ENCODE peak calls at places on chromosomes 1 and 21, in ten cellular contexts. One of them, this sample, is unnamed.

GRCh38 chr1:226772456-226773139 is 33.5 kb upstream of the ITPKB start:
- DNase-seq in coronary artery: no peak
- DNase-seq in IMR-90: no peak
- DNase-seq in neural progenitor cell: no peak
- DNase-seq in colonic mucosa: no peak
- DNase-seq in ascending aorta: no peak
- DNase-seq in left lung: no peak
- DNase-seq in Panc1: no peak
- DNase-seq in lung: no peak
- DNase-seq in mammary epithelial cell: no peak
- DNase-seq in this sample: no peak

GRCh38 chr1:227762231-227762911 is 27.1 kb downstream of the SNAP47 start:
- DNase-seq in coronary artery: peak; percentile 84
- DNase-seq in IMR-90: peak; percentile 69
- DNase-seq in neural progenitor cell: peak; percentile 93
- DNase-seq in colonic mucosa: peak; percentile 88
- DNase-seq in ascending aorta: peak; percentile 90
- DNase-seq in left lung: peak; percentile 83
- DNase-seq in Panc1: no peak
- DNase-seq in lung: peak; percentile 87
- DNase-seq in mammary epithelial cell: peak; percentile 74
- DNase-seq in this sample: no peak

GRCh38 chr21:24716306-24716918 is 890.9 kb downstream of the MRPL39 start:
- DNase-seq in coronary artery: no peak
- DNase-seq in IMR-90: no peak
- DNase-seq in neural progenitor cell: no peak
- DNase-seq in colonic mucosa: no peak
- DNase-seq in ascending aorta: no peak
- DNase-seq in left lung: no peak
- DNase-seq in Panc1: no peak
- DNase-seq in lung: no peak
- DNase-seq in mammary epithelial cell: no peak
- DNase-seq in this sample: no peak

GRCh38 chr1:234884701-234885100 is 243.9 kb downstream of the TOMM20 start:
- DNase-seq in coronary artery: no peak
- DNase-seq in IMR-90: no peak
- DNase-seq in neural progenitor cell: no peak
- DNase-seq in colonic mucosa: no peak
- DNase-seq in ascending aorta: no peak
- DNase-seq in left lung: no peak
- DNase-seq in Panc1: no peak
- DNase-seq in lung: no peak
- DNase-seq in mammary epithelial cell: no peak
- DNase-seq in this sample: no peak

GRCh38 chr21:44804762-44805161 is 3.1 kb upstream of the UBE2G2 start:
- DNase-seq in coronary artery: no peak
- DNase-seq in IMR-90: no peak
- DNase-seq in neural progenitor cell: no peak
- DNase-seq in colonic mucosa: no peak
- DNase-seq in ascending aorta: no peak
- DNase-seq in left lung: no peak
- DNase-seq in Panc1: no peak
- DNase-seq in lung: no peak
- DNase-seq in mammary epithelial cell: no peak
- DNase-seq in this sample: no peak

GRCh38 chr21:36718951-36719501 is 20.1 kb downstream of the SIM2 start:
- DNase-seq in coronary artery: no peak
- DNase-seq in IMR-90: no peak
- DNase-seq in neural progenitor cell: no peak
- DNase-seq in colonic mucosa: peak; percentile 85
- DNase-seq in ascending aorta: peak; percentile 58
- DNase-seq in left lung: peak; percentile 18
- DNase-seq in Panc1: no peak
- DNase-seq in lung: no peak
- DNase-seq in mammary epithelial cell: peak; percentile 36
- DNase-seq in this sample: no peak

GRCh38 chr1:197327776-197328364 is 59.8 kb downstream of the CRB1 start:
- DNase-seq in coronary artery: no peak
- DNase-seq in IMR-90: peak; percentile 16
- DNase-seq in neural progenitor cell: peak; percentile 15
- DNase-seq in colonic mucosa: no peak
- DNase-seq in ascending aorta: no peak
- DNase-seq in left lung: no peak
- DNase-seq in Panc1: no peak
- DNase-seq in lung: no peak
- DNase-seq in mammary epithelial cell: no peak
- DNase-seq in this sample: no peak

GRCh38 chr1:21618059-21618458 is 51.1 kb downstream of the RAP1GAP start:
- DNase-seq in coronary artery: no peak
- DNase-seq in IMR-90: no peak
- DNase-seq in neural progenitor cell: no peak
- DNase-seq in colonic mucosa: no peak
- DNase-seq in ascending aorta: no peak
- DNase-seq in left lung: no peak
- DNase-seq in Panc1: no peak
- DNase-seq in lung: no peak
- DNase-seq in mammary epithelial cell: no peak
- DNase-seq in this sample: no peak

GRCh38 chr21:45129231-45129923 is 55.0 kb downstream of the ADARB1 start:
- DNase-seq in coronary artery: peak; percentile 79
- DNase-seq in IMR-90: peak; percentile 41
- DNase-seq in neural progenitor cell: no peak
- DNase-seq in colonic mucosa: no peak
- DNase-seq in ascending aorta: peak; percentile 78
- DNase-seq in left lung: no peak
- DNase-seq in Panc1: no peak
- DNase-seq in lung: no peak
- DNase-seq in mammary epithelial cell: peak; percentile 46
- DNase-seq in this sample: no peak

GRCh38 chr1:211742889-211743529 is 67.6 kb upstream of the NEK2 start:
- DNase-seq in coronary artery: no peak
- DNase-seq in IMR-90: no peak
- DNase-seq in neural progenitor cell: no peak
- DNase-seq in colonic mucosa: no peak
- DNase-seq in ascending aorta: no peak
- DNase-seq in left lung: no peak
- DNase-seq in Panc1: no peak
- DNase-seq in lung: no peak
- DNase-seq in mammary epithelial cell: no peak
- DNase-seq in this sample: no peak

GRCh38 chr1:32773018-32773763 is 44.0 kb downstream of the YARS1 start:
- DNase-seq in coronary artery: peak; percentile 83
- DNase-seq in IMR-90: peak; percentile 74
- DNase-seq in neural progenitor cell: peak; percentile 81
- DNase-seq in colonic mucosa: peak; percentile 84
- DNase-seq in ascending aorta: peak; percentile 90
- DNase-seq in left lung: peak; percentile 77
- DNase-seq in Panc1: peak; percentile 71
- DNase-seq in lung: peak; percentile 86
- DNase-seq in mammary epithelial cell: peak; percentile 75
- DNase-seq in this sample: peak; percentile 47

GRCh38 chr1:45643978-45644377 is 20.1 kb upstream of the CCDC17 start:
- DNase-seq in coronary artery: no peak
- DNase-seq in IMR-90: no peak
- DNase-seq in neural progenitor cell: no peak
- DNase-seq in colonic mucosa: peak; percentile 54
- DNase-seq in ascending aorta: no peak
- DNase-seq in left lung: no peak
- DNase-seq in Panc1: no peak
- DNase-seq in lung: no peak
- DNase-seq in mammary epithelial cell: peak; percentile 31
- DNase-seq in this sample: no peak

GRCh38 chr1:3993606-3994375 is 93.7 kb upstream of the C1orf174 start:
- DNase-seq in coronary artery: no peak
- DNase-seq in IMR-90: no peak
- DNase-seq in neural progenitor cell: no peak
- DNase-seq in colonic mucosa: no peak
- DNase-seq in ascending aorta: no peak
- DNase-seq in left lung: no peak
- DNase-seq in Panc1: no peak
- DNase-seq in lung: no peak
- DNase-seq in mammary epithelial cell: no peak
- DNase-seq in this sample: no peak
- H3K27ac ChIP-seq in coronary artery: no peak overlapping the region
- H3K27ac ChIP-seq in IMR-90: no peak overlapping the region
- H3K27ac ChIP-seq in neural progenitor cell: no peak overlapping the region
- H3K27ac ChIP-seq in colonic mucosa: no peak overlapping the region
- H3K27ac ChIP-seq in ascending aorta: no peak overlapping the region
- H3K27ac ChIP-seq in left lung: no peak overlapping the region
- H3K27ac ChIP-seq in Panc1: no peak overlapping the region
- H3K27ac ChIP-seq in lung: no peak overlapping the region
- H3K27ac ChIP-seq in mammary epithelial cell: no peak overlapping the region
- H3K27ac ChIP-seq in this sample: no peak overlapping the region

GRCh38 chr1:95854457-95854856 is 620.4 kb downstream of the RWDD3 start:
- DNase-seq in coronary artery: no peak
- DNase-seq in IMR-90: no peak
- DNase-seq in neural progenitor cell: no peak
- DNase-seq in colonic mucosa: no peak
- DNase-seq in ascending aorta: no peak
- DNase-seq in left lung: no peak
- DNase-seq in Panc1: no peak
- DNase-seq in lung: no peak
- DNase-seq in mammary epithelial cell: no peak
- DNase-seq in this sample: no peak

GRCh38 chr1:95850165-95850649 is 616.2 kb downstream of the RWDD3 start:
- DNase-seq in coronary artery: no peak
- DNase-seq in IMR-90: no peak
- DNase-seq in neural progenitor cell: no peak
- DNase-seq in colonic mucosa: no peak
- DNase-seq in ascending aorta: no peak
- DNase-seq in left lung: no peak
- DNase-seq in Panc1: no peak
- DNase-seq in lung: no peak
- DNase-seq in mammary epithelial cell: no peak
- DNase-seq in this sample: no peak

GRCh38 chr1:95850798-95851197 is 616.8 kb downstream of the RWDD3 start:
- DNase-seq in coronary artery: no peak
- DNase-seq in IMR-90: no peak
- DNase-seq in neural progenitor cell: no peak
- DNase-seq in colonic mucosa: no peak
- DNase-seq in ascending aorta: no peak
- DNase-seq in left lung: no peak
- DNase-seq in Panc1: no peak
- DNase-seq in lung: no peak
- DNase-seq in mammary epithelial cell: no peak
- DNase-seq in this sample: no peak

DNA sequence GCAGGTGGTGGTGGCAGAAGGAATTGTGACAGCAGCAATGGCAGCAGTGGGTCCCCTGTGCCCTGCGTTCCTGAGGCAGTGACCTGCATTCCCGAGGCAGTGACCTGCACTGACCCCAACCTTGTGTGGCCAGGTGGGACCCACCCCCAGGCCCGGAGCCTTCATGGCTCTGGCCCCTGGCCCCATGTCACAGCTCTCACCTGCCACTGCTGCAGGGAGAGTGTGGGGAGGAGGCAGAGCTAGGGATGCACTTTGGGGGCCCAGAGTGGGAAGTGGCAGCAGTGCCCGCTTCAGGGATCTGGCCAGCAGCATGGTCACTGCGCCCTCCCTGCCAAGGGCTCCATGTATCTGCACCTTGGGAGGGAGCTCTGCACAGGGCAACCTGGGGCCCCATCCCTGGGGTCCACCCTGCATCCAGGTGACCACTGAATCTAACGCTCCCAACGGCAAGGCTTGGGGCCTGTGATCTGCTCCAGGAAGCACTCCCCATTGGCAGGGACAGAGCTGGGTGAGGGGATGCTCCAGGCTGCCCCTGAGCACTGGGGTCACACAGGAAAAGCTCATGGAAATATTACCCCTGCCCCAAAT is 618.6 kb downstream of the RWDD3 start:
- DNase-seq in coronary artery: no peak
- DNase-seq in IMR-90: no peak
- DNase-seq in neural progenitor cell: no peak
- DNase-seq in colonic mucosa: no peak
- DNase-seq in ascending aorta: no peak
- DNase-seq in left lung: no peak
- DNase-seq in Panc1: no peak
- DNase-seq in lung: no peak
- DNase-seq in mammary epithelial cell: no peak
- DNase-seq in this sample: no peak
- TF ChIP-seq CTCF in coronary artery: no peak
- TF ChIP-seq CTCF in IMR-90: no peak
- TF ChIP-seq CTCF in neural progenitor cell: no peak
- TF ChIP-seq CTCF in colonic mucosa: no peak
- TF ChIP-seq CTCF in ascending aorta: no peak
- TF ChIP-seq CTCF in left lung: no peak
- TF ChIP-seq CTCF in Panc1: no peak
- TF ChIP-seq CTCF in lung: no peak
- TF ChIP-seq CTCF in mammary epithelial cell: no peak
- TF ChIP-seq CTCF in this sample: no peak

GRCh38 chr1:89578151-89578550 is 53.5 kb downstream of the LRRC8B start:
- DNase-seq in coronary artery: no peak
- DNase-seq in IMR-90: no peak
- DNase-seq in neural progenitor cell: no peak
- DNase-seq in colonic mucosa: no peak
- DNase-seq in ascending aorta: no peak
- DNase-seq in left lung: no peak
- DNase-seq in Panc1: no peak
- DNase-seq in lung: no peak
- DNase-seq in mammary epithelial cell: no peak
- DNase-seq in this sample: no peak
- H3K4me3 ChIP-seq in coronary artery: no peak overlapping the region
- H3K4me3 ChIP-seq in IMR-90: no peak overlapping the region
- H3K4me3 ChIP-seq in neural progenitor cell: no peak overlapping the region
- H3K4me3 ChIP-seq in colonic mucosa: no peak overlapping the region
- H3K4me3 ChIP-seq in ascending aorta: no peak overlapping the region
- H3K4me3 ChIP-seq in left lung: no peak overlapping the region
- H3K4me3 ChIP-seq in Panc1: no peak overlapping the region
- H3K4me3 ChIP-seq in lung: no peak overlapping the region
- H3K4me3 ChIP-seq in mammary epithelial cell: no peak overlapping the region
- H3K4me3 ChIP-seq in this sample: no peak overlapping the region

GRCh38 chr1:218301217-218301616 is 16.1 kb downstream of the RRP15 start:
- DNase-seq in coronary artery: no peak
- DNase-seq in IMR-90: no peak
- DNase-seq in neural progenitor cell: no peak
- DNase-seq in colonic mucosa: no peak
- DNase-seq in ascending aorta: no peak
- DNase-seq in left lung: no peak
- DNase-seq in Panc1: no peak
- DNase-seq in lung: no peak
- DNase-seq in mammary epithelial cell: no peak
- DNase-seq in this sample: no peak
- H3K27ac ChIP-seq in coronary artery: no peak overlapping the region
- H3K27ac ChIP-seq in IMR-90: no peak overlapping the region
- H3K27ac ChIP-seq in neural progenitor cell: peak overlapping the region; percentile 84
- H3K27ac ChIP-seq in colonic mucosa: no peak overlapping the region
- H3K27ac ChIP-seq in ascending aorta: no peak overlapping the region
- H3K27ac ChIP-seq in left lung: no peak overlapping the region
- H3K27ac ChIP-seq in Panc1: no peak overlapping the region
- H3K27ac ChIP-seq in lung: no peak overlapping the region
- H3K27ac ChIP-seq in mammary epithelial cell: no peak overlapping the region
- H3K27ac ChIP-seq in this sample: no peak overlapping the region